ENCODE peak calls at places on chromosomes 2 and 18, in nine cellular contexts. One of them, this sample, is unnamed.

GRCh38 chr18:44589709-44590108 is 91.0 kb upstream of the SETBP1 start:
- DNase-seq in sigmoid colon: no peak
- DNase-seq in HCT116: no peak
- DNase-seq in stomach: no peak
- DNase-seq in IMR-90: peak
- DNase-seq in K562: no peak
- DNase-seq in spleen: no peak
- DNase-seq in right lobe of liver: no peak
- DNase-seq in endothelial cell of umbilical vein: peak
- DNase-seq in this sample: no peak

GRCh38 chr2:42092084-42092996 is 44.5 kb downstream of the PKDCC start:
- DNase-seq in sigmoid colon: no peak
- DNase-seq in HCT116: no peak
- DNase-seq in stomach: peak
- DNase-seq in IMR-90: no peak
- DNase-seq in K562: no peak
- DNase-seq in spleen: no peak
- DNase-seq in right lobe of liver: no peak
- DNase-seq in endothelial cell of umbilical vein: peak
- DNase-seq in this sample: no peak

GRCh38 chr2:104872866-104873688 is 19.2 kb downstream of the POU3F3 start:
- DNase-seq in sigmoid colon: peak
- DNase-seq in HCT116: peak
- DNase-seq in stomach: peak
- DNase-seq in IMR-90: peak
- DNase-seq in K562: peak
- DNase-seq in spleen: peak
- DNase-seq in right lobe of liver: peak
- DNase-seq in endothelial cell of umbilical vein: peak
- DNase-seq in this sample: no peak

GRCh38 chr2:151922845-151923666 is 94.8 kb upstream of the ARL5A start:
- DNase-seq in sigmoid colon: peak
- DNase-seq in HCT116: no peak
- DNase-seq in stomach: peak
- DNase-seq in IMR-90: no peak
- DNase-seq in K562: no peak
- DNase-seq in spleen: peak
- DNase-seq in right lobe of liver: peak
- DNase-seq in endothelial cell of umbilical vein: peak
- DNase-seq in this sample: peak

GRCh38 chr2:43034242-43034619 is 192.2 kb downstream of the ZFP36L2 start:
- DNase-seq in sigmoid colon: peak
- DNase-seq in HCT116: no peak
- DNase-seq in stomach: no peak
- DNase-seq in IMR-90: no peak
- DNase-seq in K562: no peak
- DNase-seq in spleen: peak
- DNase-seq in right lobe of liver: no peak
- DNase-seq in endothelial cell of umbilical vein: no peak
- DNase-seq in this sample: no peak

GRCh38 chr2:179235463-179236108 is 29.0 kb downstream of the SESTD1 start:
- DNase-seq in sigmoid colon: no peak
- DNase-seq in HCT116: no peak
- DNase-seq in stomach: no peak
- DNase-seq in IMR-90: peak
- DNase-seq in K562: no peak
- DNase-seq in spleen: no peak
- DNase-seq in right lobe of liver: no peak
- DNase-seq in endothelial cell of umbilical vein: no peak
- DNase-seq in this sample: no peak

GRCh38 chr2:85811173-85811849 is 57.5 kb downstream of the ATOH8 start:
- DNase-seq in sigmoid colon: no peak
- DNase-seq in HCT116: no peak
- DNase-seq in stomach: peak
- DNase-seq in IMR-90: peak
- DNase-seq in K562: no peak
- DNase-seq in spleen: no peak
- DNase-seq in right lobe of liver: no peak
- DNase-seq in endothelial cell of umbilical vein: peak
- DNase-seq in this sample: no peak

GRCh38 chr2:238351315-238351714 is 31.0 kb downstream of the TRAF3IP1 start:
- DNase-seq in sigmoid colon: no peak
- DNase-seq in HCT116: no peak
- DNase-seq in stomach: no peak
- DNase-seq in IMR-90: no peak
- DNase-seq in K562: no peak
- DNase-seq in spleen: no peak
- DNase-seq in right lobe of liver: no peak
- DNase-seq in endothelial cell of umbilical vein: no peak
- DNase-seq in this sample: no peak

GRCh38 chr2:240387669-240388358 is 47.6 kb upstream of the GPC1 start:
- DNase-seq in sigmoid colon: peak
- DNase-seq in HCT116: peak
- DNase-seq in stomach: peak
- DNase-seq in IMR-90: peak
- DNase-seq in K562: peak
- DNase-seq in spleen: peak
- DNase-seq in right lobe of liver: no peak
- DNase-seq in endothelial cell of umbilical vein: peak
- DNase-seq in this sample: peak

GRCh38 chr2:234958311-234958710 is 6.5 kb downstream of the SH3BP4 start:
- DNase-seq in sigmoid colon: peak
- DNase-seq in HCT116: no peak
- DNase-seq in stomach: no peak
- DNase-seq in IMR-90: no peak
- DNase-seq in K562: no peak
- DNase-seq in spleen: peak
- DNase-seq in right lobe of liver: no peak
- DNase-seq in endothelial cell of umbilical vein: no peak
- DNase-seq in this sample: no peak

GRCh38 chr2:234955091-234955511 is 3.3 kb downstream of the SH3BP4 start:
- DNase-seq in sigmoid colon: peak
- DNase-seq in HCT116: no peak
- DNase-seq in stomach: no peak
- DNase-seq in IMR-90: no peak
- DNase-seq in K562: no peak
- DNase-seq in spleen: peak
- DNase-seq in right lobe of liver: no peak
- DNase-seq in endothelial cell of umbilical vein: no peak
- DNase-seq in this sample: no peak

GRCh38 chr2:234955971-234956509 is 4.2 kb downstream of the SH3BP4 start:
- DNase-seq in sigmoid colon: peak
- DNase-seq in HCT116: no peak
- DNase-seq in stomach: no peak
- DNase-seq in IMR-90: no peak
- DNase-seq in K562: no peak
- DNase-seq in spleen: no peak
- DNase-seq in right lobe of liver: no peak
- DNase-seq in endothelial cell of umbilical vein: no peak
- DNase-seq in this sample: no peak

GRCh38 chr2:234958746-234959395 is 7.1 kb downstream of the SH3BP4 start:
- DNase-seq in sigmoid colon: peak
- DNase-seq in HCT116: no peak
- DNase-seq in stomach: no peak
- DNase-seq in IMR-90: no peak
- DNase-seq in K562: no peak
- DNase-seq in spleen: peak
- DNase-seq in right lobe of liver: no peak
- DNase-seq in endothelial cell of umbilical vein: no peak
- DNase-seq in this sample: no peak

DNA sequence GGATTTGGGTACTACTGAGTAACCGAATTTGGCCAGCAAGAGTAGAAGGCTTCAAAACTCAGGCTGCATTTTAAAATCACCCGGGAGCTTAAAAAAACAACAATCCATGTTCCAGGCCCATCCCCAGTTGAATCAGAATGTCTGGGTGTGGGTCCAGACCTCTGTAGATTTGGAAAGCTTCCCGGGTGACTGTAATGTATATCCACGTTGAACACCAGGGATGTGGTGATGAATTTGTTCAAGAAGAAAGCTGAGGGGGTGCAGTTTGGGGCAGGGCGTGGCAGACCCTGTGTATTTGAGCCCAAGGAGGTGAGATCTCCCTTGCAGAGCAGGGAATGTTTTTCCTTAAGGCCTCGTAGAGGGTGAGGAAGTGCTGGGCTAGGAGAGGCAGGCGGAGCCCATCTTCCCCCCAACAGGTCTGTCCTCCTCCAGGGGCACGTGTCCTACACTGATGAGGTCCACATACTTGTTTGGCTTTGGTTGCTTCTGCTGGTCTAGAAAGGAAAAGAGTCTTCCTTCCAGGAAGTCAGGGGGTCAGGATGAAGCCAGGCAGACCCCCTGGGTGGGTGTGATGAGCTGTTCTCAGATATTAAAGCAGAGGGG is 5.8 kb downstream of the SH3BP4 start:
- DNase-seq in sigmoid colon: no peak
- DNase-seq in HCT116: no peak
- DNase-seq in stomach: no peak
- DNase-seq in IMR-90: peak
- DNase-seq in K562: no peak
- DNase-seq in spleen: peak
- DNase-seq in right lobe of liver: no peak
- DNase-seq in endothelial cell of umbilical vein: no peak
- DNase-seq in this sample: no peak
- H3K4me3 ChIP-seq in sigmoid colon: no peak
- H3K4me3 ChIP-seq in HCT116: no peak
- H3K4me3 ChIP-seq in stomach: no peak
- H3K4me3 ChIP-seq in IMR-90: no peak
- H3K4me3 ChIP-seq in K562: no peak
- H3K4me3 ChIP-seq in spleen: no peak
- H3K4me3 ChIP-seq in right lobe of liver: no peak
- H3K4me3 ChIP-seq in endothelial cell of umbilical vein: no peak
- H3K4me3 ChIP-seq in this sample: no peak

DNA sequence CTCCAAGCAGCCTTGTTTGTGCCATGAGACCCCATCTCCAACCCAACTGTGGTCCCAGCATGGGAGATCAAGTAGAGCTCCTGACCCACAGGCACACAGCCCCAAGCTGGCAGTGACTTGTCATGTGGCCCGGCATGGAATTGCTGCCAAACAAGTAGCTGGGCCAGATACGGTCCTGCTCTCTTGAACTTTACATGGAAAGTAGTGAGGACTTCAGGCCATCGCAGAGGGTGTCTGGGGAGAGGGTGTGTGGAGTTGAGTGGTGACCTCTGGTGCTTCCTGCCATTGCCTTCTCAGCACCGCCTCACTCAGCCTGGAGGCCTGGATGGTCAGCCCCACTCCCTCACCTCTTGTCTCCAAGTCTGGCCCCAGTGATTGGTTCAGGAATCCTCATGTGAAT is 10.9 kb upstream of the SLC4A3 start:
- DNase-seq in sigmoid colon: no peak
- DNase-seq in HCT116: no peak
- DNase-seq in stomach: no peak
- DNase-seq in IMR-90: no peak
- DNase-seq in K562: no peak
- DNase-seq in spleen: peak
- DNase-seq in right lobe of liver: no peak
- DNase-seq in endothelial cell of umbilical vein: no peak
- DNase-seq in this sample: no peak
- H3K27ac ChIP-seq in sigmoid colon: no peak
- H3K27ac ChIP-seq in HCT116: no peak
- H3K27ac ChIP-seq in stomach: no peak
- H3K27ac ChIP-seq in IMR-90: no peak
- H3K27ac ChIP-seq in K562: no peak
- H3K27ac ChIP-seq in spleen: no peak
- H3K27ac ChIP-seq in right lobe of liver: no peak
- H3K27ac ChIP-seq in endothelial cell of umbilical vein: no peak
- H3K27ac ChIP-seq in this sample: no peak

GRCh38 chr2:231709636-231709980 is 1.3 kb downstream of the PTMA start:
- DNase-seq in sigmoid colon: peak
- DNase-seq in HCT116: no peak
- DNase-seq in stomach: peak
- DNase-seq in IMR-90: no peak
- DNase-seq in K562: peak
- DNase-seq in spleen: peak
- DNase-seq in right lobe of liver: peak
- DNase-seq in endothelial cell of umbilical vein: peak
- DNase-seq in this sample: no peak

GRCh38 chr2:231708773-231709635 is 679 bp downstream of the PTMA start:
- DNase-seq in sigmoid colon: no peak
- DNase-seq in HCT116: no peak
- DNase-seq in stomach: peak
- DNase-seq in IMR-90: peak
- DNase-seq in K562: peak
- DNase-seq in spleen: peak
- DNase-seq in right lobe of liver: peak
- DNase-seq in endothelial cell of umbilical vein: peak
- DNase-seq in this sample: no peak

GRCh38 chr2:231708050-231708772 is at the start of gene PTMA:
- DNase-seq in sigmoid colon: peak
- DNase-seq in HCT116: peak
- DNase-seq in stomach: peak
- DNase-seq in IMR-90: peak
- DNase-seq in K562: peak
- DNase-seq in spleen: peak
- DNase-seq in right lobe of liver: peak
- DNase-seq in endothelial cell of umbilical vein: peak
- DNase-seq in this sample: peak

GRCh38 chr2:231706731-231707624 is 1.3 kb upstream of the PTMA start:
- DNase-seq in sigmoid colon: peak
- DNase-seq in HCT116: peak
- DNase-seq in stomach: peak
- DNase-seq in IMR-90: peak
- DNase-seq in K562: peak
- DNase-seq in spleen: peak
- DNase-seq in right lobe of liver: peak
- DNase-seq in endothelial cell of umbilical vein: peak
- DNase-seq in this sample: peak

GRCh38 chr2:231707625-231708049 is 688 bp upstream of the PTMA start:
- DNase-seq in sigmoid colon: no peak
- DNase-seq in HCT116: peak
- DNase-seq in stomach: no peak
- DNase-seq in IMR-90: no peak
- DNase-seq in K562: no peak
- DNase-seq in spleen: no peak
- DNase-seq in right lobe of liver: no peak
- DNase-seq in endothelial cell of umbilical vein: peak
- DNase-seq in this sample: peak
- TF ChIP-seq POLR2A in sigmoid colon: peak
- TF ChIP-seq POLR2A in HCT116: peak
- TF ChIP-seq POLR2A in stomach: no peak
- TF ChIP-seq POLR2A in IMR-90: no peak
- TF ChIP-seq POLR2A in K562: no peak
- TF ChIP-seq POLR2A in spleen: peak
- TF ChIP-seq POLR2A in right lobe of liver: peak
- TF ChIP-seq POLR2A in endothelial cell of umbilical vein: no peak
- TF ChIP-seq POLR2A in this sample: peak

GRCh38 chr18:70464343-70465114 is 175.7 kb downstream of the SOCS6 start:
- DNase-seq in sigmoid colon: peak
- DNase-seq in HCT116: peak
- DNase-seq in stomach: peak
- DNase-seq in IMR-90: peak
- DNase-seq in K562: peak
- DNase-seq in spleen: peak
- DNase-seq in right lobe of liver: peak
- DNase-seq in endothelial cell of umbilical vein: peak
- DNase-seq in this sample: peak
- H3K4me3 ChIP-seq in sigmoid colon: no peak
- H3K4me3 ChIP-seq in HCT116: peak
- H3K4me3 ChIP-seq in stomach: peak
- H3K4me3 ChIP-seq in IMR-90: peak
- H3K4me3 ChIP-seq in K562: peak
- H3K4me3 ChIP-seq in spleen: peak
- H3K4me3 ChIP-seq in right lobe of liver: peak
- H3K4me3 ChIP-seq in endothelial cell of umbilical vein: peak
- H3K4me3 ChIP-seq in this sample: peak